ENCODE peak calls at places on chromosome 12, in nine cellular contexts. One of them, this sample, is unnamed.

GRCh38 chr12:52956987-52957386 is 8.1 kb downstream of the KRT18 start:
- DNase-seq in OCI-LY7: peak; percentile 68
- DNase-seq in prostate gland: no peak
- DNase-seq in kidney: no peak
- DNase-seq in endodermal cell: no peak
- DNase-seq in lower lobe of right lung: no peak
- DNase-seq in tibial nerve: no peak
- DNase-seq in pancreas: no peak
- DNase-seq in mesenchymal stem cell: no peak
- DNase-seq in this sample: no peak

GRCh38 chr12:91617830-91618229 is 435.2 kb upstream of the DCN start:
- DNase-seq in OCI-LY7: no peak
- DNase-seq in prostate gland: no peak
- DNase-seq in kidney: no peak
- DNase-seq in endodermal cell: no peak
- DNase-seq in lower lobe of right lung: no peak
- DNase-seq in tibial nerve: no peak
- DNase-seq in pancreas: no peak
- DNase-seq in mesenchymal stem cell: no peak
- DNase-seq in this sample: no peak

GRCh38 chr12:115407723-115408122 is 723.7 kb upstream of the TBX3 start:
- DNase-seq in OCI-LY7: no peak
- DNase-seq in prostate gland: no peak
- DNase-seq in kidney: no peak
- DNase-seq in endodermal cell: no peak
- DNase-seq in lower lobe of right lung: no peak
- DNase-seq in tibial nerve: no peak
- DNase-seq in pancreas: no peak
- DNase-seq in mesenchymal stem cell: no peak
- DNase-seq in this sample: no peak

GRCh38 chr12:79769189-79769859 is 78.6 kb upstream of the PAWR start:
- DNase-seq in OCI-LY7: no peak
- DNase-seq in prostate gland: no peak
- DNase-seq in kidney: no peak
- DNase-seq in endodermal cell: no peak
- DNase-seq in lower lobe of right lung: no peak
- DNase-seq in tibial nerve: no peak
- DNase-seq in pancreas: no peak
- DNase-seq in mesenchymal stem cell: no peak
- DNase-seq in this sample: no peak

GRCh38 chr12:96107236-96107635 is 71.8 kb upstream of the LTA4H start:
- DNase-seq in OCI-LY7: no peak
- DNase-seq in prostate gland: no peak
- DNase-seq in kidney: no peak
- DNase-seq in endodermal cell: peak; percentile 32
- DNase-seq in lower lobe of right lung: no peak
- DNase-seq in tibial nerve: no peak
- DNase-seq in pancreas: no peak
- DNase-seq in mesenchymal stem cell: no peak
- DNase-seq in this sample: no peak

GRCh38 chr12:105850103-105850968 is 288.4 kb downstream of the NUAK1 start:
- DNase-seq in OCI-LY7: no peak
- DNase-seq in prostate gland: no peak
- DNase-seq in kidney: no peak
- DNase-seq in endodermal cell: no peak
- DNase-seq in lower lobe of right lung: no peak
- DNase-seq in tibial nerve: no peak
- DNase-seq in pancreas: no peak
- DNase-seq in mesenchymal stem cell: no peak
- DNase-seq in this sample: no peak

GRCh38 chr12:92905811-92906554 is 23.1 kb downstream of the EEA1 start:
- DNase-seq in OCI-LY7: no peak
- DNase-seq in prostate gland: no peak
- DNase-seq in kidney: no peak
- DNase-seq in endodermal cell: no peak
- DNase-seq in lower lobe of right lung: no peak
- DNase-seq in tibial nerve: no peak
- DNase-seq in pancreas: no peak
- DNase-seq in mesenchymal stem cell: no peak
- DNase-seq in this sample: no peak

GRCh38 chr12:70849265-70849960 is 71.1 kb downstream of the PTPRR start:
- DNase-seq in OCI-LY7: no peak
- DNase-seq in prostate gland: no peak
- DNase-seq in kidney: no peak
- DNase-seq in endodermal cell: no peak
- DNase-seq in lower lobe of right lung: no peak
- DNase-seq in tibial nerve: no peak
- DNase-seq in pancreas: no peak
- DNase-seq in mesenchymal stem cell: peak; percentile 12
- DNase-seq in this sample: no peak

GRCh38 chr12:30977537-30978349 is 51.2 kb downstream of the TSPAN11 start:
- DNase-seq in OCI-LY7: no peak
- DNase-seq in prostate gland: no peak
- DNase-seq in kidney: no peak
- DNase-seq in endodermal cell: peak; percentile 79
- DNase-seq in lower lobe of right lung: no peak
- DNase-seq in tibial nerve: no peak
- DNase-seq in pancreas: no peak
- DNase-seq in mesenchymal stem cell: no peak
- DNase-seq in this sample: no peak

GRCh38 chr12:3770891-3771290 is 18.0 kb upstream of the CRACR2A start:
- DNase-seq in OCI-LY7: no peak
- DNase-seq in prostate gland: no peak
- DNase-seq in kidney: no peak
- DNase-seq in endodermal cell: no peak
- DNase-seq in lower lobe of right lung: no peak
- DNase-seq in tibial nerve: no peak
- DNase-seq in pancreas: no peak
- DNase-seq in mesenchymal stem cell: peak; percentile 12
- DNase-seq in this sample: no peak

GRCh38 chr12:98492580-98493140 is 22.7 kb upstream of the TMPO start:
- DNase-seq in OCI-LY7: no peak
- DNase-seq in prostate gland: no peak
- DNase-seq in kidney: no peak
- DNase-seq in endodermal cell: peak; percentile 91
- DNase-seq in lower lobe of right lung: no peak
- DNase-seq in tibial nerve: no peak
- DNase-seq in pancreas: no peak
- DNase-seq in mesenchymal stem cell: no peak
- DNase-seq in this sample: peak; percentile 49

GRCh38 chr12:58583541-58583940 is 336.8 kb downstream of the LRIG3 start:
- DNase-seq in OCI-LY7: no peak
- DNase-seq in prostate gland: no peak
- DNase-seq in kidney: no peak
- DNase-seq in endodermal cell: no peak
- DNase-seq in lower lobe of right lung: no peak
- DNase-seq in tibial nerve: no peak
- DNase-seq in pancreas: no peak
- DNase-seq in mesenchymal stem cell: peak; percentile 57
- DNase-seq in this sample: no peak

GRCh38 chr12:117486840-117487659 is 125.6 kb upstream of the NOS1 start:
- DNase-seq in OCI-LY7: no peak
- DNase-seq in prostate gland: no peak
- DNase-seq in kidney: peak; percentile 88
- DNase-seq in endodermal cell: peak; percentile 59
- DNase-seq in lower lobe of right lung: no peak
- DNase-seq in tibial nerve: no peak
- DNase-seq in pancreas: no peak
- DNase-seq in mesenchymal stem cell: peak; percentile 17
- DNase-seq in this sample: no peak

GRCh38 chr12:7935773-7936581 is at the start of gene SLC2A3:
- DNase-seq in OCI-LY7: peak; percentile 79
- DNase-seq in prostate gland: no peak
- DNase-seq in kidney: no peak
- DNase-seq in endodermal cell: peak; percentile 97
- DNase-seq in lower lobe of right lung: no peak
- DNase-seq in tibial nerve: peak; percentile 53
- DNase-seq in pancreas: no peak
- DNase-seq in mesenchymal stem cell: peak; percentile 96
- DNase-seq in this sample: peak; percentile 94

GRCh38 chr12:32586390-32586789 is 92.7 kb upstream of the DNM1L start:
- DNase-seq in OCI-LY7: no peak
- DNase-seq in prostate gland: no peak
- DNase-seq in kidney: no peak
- DNase-seq in endodermal cell: no peak
- DNase-seq in lower lobe of right lung: no peak
- DNase-seq in tibial nerve: no peak
- DNase-seq in pancreas: no peak
- DNase-seq in mesenchymal stem cell: no peak
- DNase-seq in this sample: no peak

GRCh38 chr12:12467222-12467621 is 95.4 kb downstream of the DUSP16 start:
- DNase-seq in OCI-LY7: no peak
- DNase-seq in prostate gland: no peak
- DNase-seq in kidney: no peak
- DNase-seq in endodermal cell: no peak
- DNase-seq in lower lobe of right lung: no peak
- DNase-seq in tibial nerve: no peak
- DNase-seq in pancreas: no peak
- DNase-seq in mesenchymal stem cell: no peak
- DNase-seq in this sample: no peak

GRCh38 chr12:55676707-55677106 is 31.0 kb downstream of the ITGA7 start:
- DNase-seq in OCI-LY7: no peak
- DNase-seq in prostate gland: no peak
- DNase-seq in kidney: no peak
- DNase-seq in endodermal cell: peak; percentile 21
- DNase-seq in lower lobe of right lung: no peak
- DNase-seq in tibial nerve: no peak
- DNase-seq in pancreas: no peak
- DNase-seq in mesenchymal stem cell: no peak
- DNase-seq in this sample: no peak
- H3K4me3 ChIP-seq in OCI-LY7: no peak overlapping the region
- H3K4me3 ChIP-seq in prostate gland: no peak overlapping the region
- H3K4me3 ChIP-seq in kidney: no peak overlapping the region
- H3K4me3 ChIP-seq in endodermal cell: no peak overlapping the region
- H3K4me3 ChIP-seq in lower lobe of right lung: no peak overlapping the region
- H3K4me3 ChIP-seq in tibial nerve: no peak overlapping the region
- H3K4me3 ChIP-seq in pancreas: no peak overlapping the region
- H3K4me3 ChIP-seq in mesenchymal stem cell: no peak overlapping the region
- H3K4me3 ChIP-seq in this sample: no peak overlapping the region

GRCh38 chr12:34396006-34396860 is 373.9 kb downstream of the ALG10 start:
- DNase-seq in OCI-LY7: no peak
- DNase-seq in prostate gland: peak; percentile 3
- DNase-seq in kidney: peak; percentile 38
- DNase-seq in endodermal cell: peak; percentile 32
- DNase-seq in lower lobe of right lung: peak; percentile 20
- DNase-seq in tibial nerve: peak; percentile 9
- DNase-seq in pancreas: peak; percentile 24
- DNase-seq in mesenchymal stem cell: no peak
- DNase-seq in this sample: peak; percentile 0

GRCh38 chr12:34398366-34398705 is 376.0 kb downstream of the ALG10 start:
- DNase-seq in OCI-LY7: no peak
- DNase-seq in prostate gland: no peak
- DNase-seq in kidney: peak; percentile 30
- DNase-seq in endodermal cell: no peak
- DNase-seq in lower lobe of right lung: peak; percentile 32
- DNase-seq in tibial nerve: peak; percentile 8
- DNase-seq in pancreas: peak; percentile 31
- DNase-seq in mesenchymal stem cell: no peak
- DNase-seq in this sample: no peak

GRCh38 chr12:34398706-34399630 is 376.7 kb downstream of the ALG10 start:
- DNase-seq in OCI-LY7: no peak
- DNase-seq in prostate gland: peak; percentile 2
- DNase-seq in kidney: peak; percentile 54
- DNase-seq in endodermal cell: peak; percentile 22
- DNase-seq in lower lobe of right lung: peak; percentile 27
- DNase-seq in tibial nerve: peak; percentile 2
- DNase-seq in pancreas: peak; percentile 43
- DNase-seq in mesenchymal stem cell: no peak
- DNase-seq in this sample: peak; percentile 28

GRCh38 chr12:34396861-34397590 is 374.7 kb downstream of the ALG10 start:
- DNase-seq in OCI-LY7: no peak
- DNase-seq in prostate gland: peak; percentile 2
- DNase-seq in kidney: peak; percentile 44
- DNase-seq in endodermal cell: peak; percentile 19
- DNase-seq in lower lobe of right lung: peak; percentile 20
- DNase-seq in tibial nerve: peak; percentile 10
- DNase-seq in pancreas: peak; percentile 52
- DNase-seq in mesenchymal stem cell: no peak
- DNase-seq in this sample: peak; percentile 30

DNA sequence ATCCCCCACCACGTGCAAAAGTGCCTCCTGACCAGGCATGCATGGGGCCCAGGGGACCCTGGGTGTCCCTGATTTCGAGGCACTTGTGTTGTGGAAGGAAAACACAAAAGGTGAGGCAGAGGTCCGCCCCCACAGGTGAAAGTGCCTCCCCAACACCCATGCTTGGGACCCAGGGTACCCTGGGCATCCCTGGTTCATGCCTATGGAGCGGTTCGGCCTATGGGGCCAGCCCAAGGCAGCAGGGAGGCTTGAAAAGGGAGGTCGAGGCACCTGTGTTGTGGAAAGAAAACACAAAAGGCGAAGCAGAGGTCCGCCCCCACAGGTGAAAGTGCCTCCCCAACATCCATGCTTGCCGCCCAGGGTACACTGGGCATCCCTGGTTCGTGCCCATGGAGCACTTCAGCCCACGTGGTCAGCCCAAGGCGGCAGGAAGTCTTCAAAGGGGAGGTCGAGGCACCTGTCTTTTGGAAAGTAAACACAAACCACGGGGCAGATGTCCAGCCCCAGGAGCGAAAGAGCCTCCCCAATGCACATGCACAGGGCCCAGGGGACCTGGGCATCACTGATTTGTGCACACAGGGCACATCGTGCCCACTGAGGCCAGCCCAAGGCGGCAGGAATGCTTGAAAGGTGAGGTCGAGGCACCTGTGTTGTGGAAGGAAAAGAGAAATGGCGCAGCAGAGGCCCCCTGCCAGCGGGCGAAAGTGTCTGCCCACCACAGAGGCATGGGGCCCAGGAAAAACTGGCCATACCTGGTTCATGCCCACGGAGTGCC is 375.5 kb downstream of the ALG10 start:
- DNase-seq in OCI-LY7: no peak
- DNase-seq in prostate gland: peak; percentile 3
- DNase-seq in kidney: peak; percentile 40
- DNase-seq in endodermal cell: peak; percentile 14
- DNase-seq in lower lobe of right lung: peak; percentile 23
- DNase-seq in tibial nerve: peak; percentile 4
- DNase-seq in pancreas: peak; percentile 36
- DNase-seq in mesenchymal stem cell: no peak
- DNase-seq in this sample: peak; percentile 0
- H3K9me3 ChIP-seq in OCI-LY7: no peaks in the 10 kb centered on the region
- H3K9me3 ChIP-seq in prostate gland: no peaks in the 10 kb centered on the region
- H3K9me3 ChIP-seq in kidney: peaks cover 13% of the 10 kb centered on the region
- H3K9me3 ChIP-seq in endodermal cell: peaks cover 21% of the 10 kb centered on the region
- H3K9me3 ChIP-seq in lower lobe of right lung: peaks cover 15% of the 10 kb centered on the region
- H3K9me3 ChIP-seq in tibial nerve: no peaks in the 10 kb centered on the region
- H3K9me3 ChIP-seq in pancreas: no peaks in the 10 kb centered on the region
- H3K9me3 ChIP-seq in mesenchymal stem cell: no peaks in the 10 kb centered on the region
- H3K9me3 ChIP-seq in this sample: peaks cover 30% of the 10 kb centered on the region

GRCh38 chr12:85036241-85036707 is at the start of the genes LRRIQ1 and TSPAN19:
- DNase-seq in OCI-LY7: peak; percentile 1
- DNase-seq in prostate gland: peak; percentile 77
- DNase-seq in kidney: peak; percentile 75
- DNase-seq in endodermal cell: peak; percentile 97
- DNase-seq in lower lobe of right lung: peak; percentile 52
- DNase-seq in tibial nerve: peak; percentile 23
- DNase-seq in pancreas: peak; percentile 75
- DNase-seq in mesenchymal stem cell: peak; percentile 88
- DNase-seq in this sample: peak; percentile 71
- H3K4me3 ChIP-seq in OCI-LY7: no peak within 1 kb of the TSS
- H3K4me3 ChIP-seq in prostate gland: peak within 1 kb of the TSS; percentile 41
- H3K4me3 ChIP-seq in kidney: peak within 1 kb of the TSS; percentile 96
- H3K4me3 ChIP-seq in endodermal cell: peak within 1 kb of the TSS; percentile 87
- H3K4me3 ChIP-seq in lower lobe of right lung: peak within 1 kb of the TSS; percentile 53
- H3K4me3 ChIP-seq in tibial nerve: peak within 1 kb of the TSS; percentile 31
- H3K4me3 ChIP-seq in pancreas: peak within 1 kb of the TSS; percentile 43
- H3K4me3 ChIP-seq in mesenchymal stem cell: peak within 1 kb of the TSS; percentile 92
- H3K4me3 ChIP-seq in this sample: peak within 1 kb of the TSS; percentile 36

GRCh38 chr12:34298971-34299801 is 276.9 kb downstream of the ALG10 start:
- DNase-seq in OCI-LY7: no peak
- DNase-seq in prostate gland: no peak
- DNase-seq in kidney: peak; percentile 34
- DNase-seq in endodermal cell: no peak
- DNase-seq in lower lobe of right lung: peak; percentile 10
- DNase-seq in tibial nerve: no peak
- DNase-seq in pancreas: peak; percentile 19
- DNase-seq in mesenchymal stem cell: no peak
- DNase-seq in this sample: peak; percentile 27
- H3K9me3 ChIP-seq in OCI-LY7: peaks cover 4% of the 10 kb centered on the region
- H3K9me3 ChIP-seq in prostate gland: no peaks in the 10 kb centered on the region
- H3K9me3 ChIP-seq in kidney: no peaks in the 10 kb centered on the region
- H3K9me3 ChIP-seq in endodermal cell: peaks cover 71% of the 10 kb centered on the region
- H3K9me3 ChIP-seq in lower lobe of right lung: peaks cover 11% of the 10 kb centered on the region
- H3K9me3 ChIP-seq in tibial nerve: no peaks in the 10 kb centered on the region
- H3K9me3 ChIP-seq in pancreas: no peaks in the 10 kb centered on the region
- H3K9me3 ChIP-seq in mesenchymal stem cell: peaks cover 7% of the 10 kb centered on the region
- H3K9me3 ChIP-seq in this sample: peaks cover 48% of the 10 kb centered on the region

This sample was measured in Caco-2.